ENCODE peak calls at places on chromosomes 7 and 10, in four cellular contexts. S is stimulated activated CD4-positive, alpha-beta T cell treated with anti-CD3 and anti-CD28 coated beads, Interleukin-12 subunit alpha, Interleukin-12 subunit beta, amount 100 ng/mL, for 48 hours; G is colonic mucosa; O is memory B cell. K is an unnamed sample.
A peak's percentile ranks its signal among the peaks of the same experiment; 100 is the strongest.

GRCh38 chr10:81570349-81570748 is 304.6 kb upstream of the NRG3 start:
- DNase-seq in G (no peak), O (no peak), S (no peak), K (no peak)

GRCh38 chr7:107937514-107937913 is 46.5 kb downstream of the DLD start:
- DNase-seq in G (no peak), O (no peak), S (no peak), K (no peak)

GRCh38 chr7:127504715-127505114 is 80.7 kb downstream of the GCC1 start:
- DNase-seq in G (peak; percentile 20), S (peak; percentile 9), O (no peak), K (peak; percentile 35)

GRCh38 chr7:40780431-40780830 is 645.6 kb downstream of the SUGCT start:
- DNase-seq in O (no peak), G (no peak), S (no peak), K (no peak)

GRCh38 chr7:100832281-100832633 is 4.9 kb upstream of the EPHB4 start:
- DNase-seq in S (no peak), G (no peak), O (no peak), K (no peak)

GRCh38 chr10:33270971-33271370 is 63.5 kb downstream of the NRP1 start:
- DNase-seq in O (no peak), S (no peak), G (no peak), K (no peak)

GRCh38 chr7:20331231-20331880 is 656 bp downstream of the ITGB8 start:
- DNase-seq in G (peak; percentile 61), O (peak; percentile 55), S (no peak), K (peak; percentile 37)

GRCh38 chr7:101315336-101315735 is 6.3 kb downstream of the IFT22 start:
- DNase-seq in G (peak; percentile 58), S (peak; percentile 55), O (peak; percentile 27), K (peak; percentile 51)

GRCh38 chr7:94949532-94949931 is 42.1 kb downstream of the PPP1R9A start:
- DNase-seq in O (no peak), G (no peak), S (no peak), K (no peak)

GRCh38 chr10:132512693-132513345 is 24.8 kb upstream of the INPP5A start:
- DNase-seq in G (no peak), S (no peak), O (no peak), K (no peak)

GRCh38 chr7:108376206-108376605 is 80.0 kb downstream of the NRCAM start:
- DNase-seq in G (no peak), S (no peak), O (no peak), K (no peak)

GRCh38 chr10:132223156-132223590 is 36.4 kb downstream of the DPYSL4 start:
- DNase-seq in S (peak; percentile 53), G (peak; percentile 80), O (peak; percentile 38), K (peak; percentile 98)

GRCh38 chr7:157839672-157840167 is 502.9 kb downstream of the DNAJB6 start:
- DNase-seq in G (no peak), S (no peak), O (no peak), K (no peak)

GRCh38 chr10:50788951-50789904 is 49.5 kb downstream of the ASAH2B start:
- DNase-seq in S (no peak), G (no peak), O (no peak), K (peak; percentile 32)

GRCh38 chr10:91391915-91392314 is 18.2 kb upstream of the HECTD2 start:
- DNase-seq in G (no peak), S (no peak), O (no peak), K (no peak)